ENCODE peak calls at places on chromosomes 11 and 22, in seven cellular contexts. O is tibial nerve; M is CD4-positive, alpha-beta memory T cell; U is MM.1S; J is PC-9; I is tibial artery; B is HAP-1. A is an unnamed sample. For H3K4me1, the result is how much of the 10 kb centered on the place peaks cover.

GRCh38 chr22:46052331-46052771 is 75.4 kb upstream of the WNT7B start:
- DNase-seq in B (no peak), I (no peak), M (no peak), J (no peak), U (no peak), O (peak), A (peak)

GRCh38 chr11:20132667-20133039 is 27.6 kb downstream of the DBX1 start:
- DNase-seq in J (no peak), M (no peak), I (no peak), U (no peak), B (no peak), O (no peak), A (no peak)

GRCh38 chr11:57434640-57435546 is 8.0 kb upstream of the SLC43A3 start:
- DNase-seq in B (no peak), I (no peak), M (no peak), J (peak), U (no peak), O (no peak), A (no peak)

GRCh38 chr22:50170453-50171318 is at the start of gene PANX2:
- DNase-seq in O (no peak), M (no peak), B (no peak), I (no peak), U (no peak), J (no peak), A (peak)

GRCh38 chr11:114399903-114400221 is 449 bp downstream of the C11orf71 start:
- DNase-seq in U (peak), M (no peak), B (no peak), I (peak), J (peak), O (peak), A (no peak)

GRCh38 chr11:119990306-119991021 is 147.4 kb downstream of the TRIM29 start:
- DNase-seq in J (no peak), M (no peak), B (no peak), I (no peak), O (no peak), U (no peak), A (no peak)

GRCh38 chr11:102849319-102849718 is 5.9 kb upstream of the MMP3 start:
- DNase-seq in I (no peak), J (peak), B (no peak), U (no peak), M (no peak), O (no peak), A (no peak)

GRCh38 chr22:24550028-24550901 is 4.7 kb downstream of the GUCD1 start:
- DNase-seq in O (no peak), I (no peak), U (no peak), M (no peak), B (no peak), J (no peak), A (no peak)

GRCh38 chr11:111362887-111363411 is 16.1 kb downstream of the POU2AF1 start:
- DNase-seq in M (no peak), J (no peak), O (no peak), B (no peak), I (no peak), U (no peak), A (no peak)

GRCh38 chr11:3700910-3701309 is 29.7 kb upstream of the CHRNA10 start:
- DNase-seq in B (no peak), O (no peak), J (no peak), I (no peak), M (no peak), U (no peak), A (no peak)

GRCh38 chr11:74570266-74571061 is 21.9 kb upstream of the POLD3 start:
- DNase-seq in B (peak), U (peak), I (no peak), J (peak), O (no peak), M (peak), A (peak)

DNA sequence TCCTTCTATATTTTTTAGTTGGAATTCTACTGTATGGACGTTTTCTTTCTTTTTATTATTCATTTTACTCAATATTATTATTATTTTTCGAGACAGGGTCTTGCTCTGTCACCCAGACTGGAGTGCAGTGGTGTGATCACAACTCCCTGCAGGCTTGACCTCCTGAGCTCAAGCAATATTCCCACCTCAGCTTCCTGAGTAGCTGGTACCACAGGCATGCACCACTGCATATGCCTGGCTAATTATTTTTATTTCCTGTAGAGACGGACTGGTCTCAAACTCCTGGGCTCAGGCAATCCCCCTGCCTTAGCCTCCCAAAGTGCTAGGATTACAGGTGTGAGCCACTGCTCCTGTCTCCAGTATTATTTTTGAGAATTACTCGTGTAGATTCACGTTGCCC is 34.0 kb upstream of the CCDC134 start:
- DNase-seq in O (no peak), M (no peak), I (no peak), U (no peak), B (no peak), J (no peak), A (no peak)
- H3K4me1 ChIP-seq in O (under half), M (under half), I (under half), U (under half), B (under half), J (under half), A (under half)

DNA sequence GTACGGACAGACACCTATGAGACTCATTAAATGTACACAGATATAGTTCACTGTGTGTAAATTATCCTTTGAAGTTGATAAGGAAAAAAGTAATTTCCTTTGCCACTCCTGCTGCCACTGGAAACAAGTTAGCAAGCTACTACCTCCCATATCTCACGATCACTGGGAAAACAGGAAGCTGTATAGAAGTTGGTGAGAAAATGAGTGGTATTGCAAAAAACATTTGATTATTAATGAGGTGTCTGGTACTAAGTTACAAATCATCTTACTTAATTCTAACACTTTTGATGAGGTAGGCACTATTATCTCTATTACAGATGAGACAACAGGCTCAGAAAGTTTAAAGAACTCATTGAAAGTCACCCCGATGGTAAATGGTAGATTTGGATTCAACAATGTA is 68.5 kb downstream of the GAB2 start:
- DNase-seq in O (no peak), I (no peak), M (no peak), B (no peak), J (no peak), U (no peak), A (no peak)
- H3K4me3 ChIP-seq in O (no peak), I (no peak), M (no peak), B (no peak), J (no peak), U (no peak), A (no peak)

GRCh38 chr11:34461215-34461614 is 22.5 kb downstream of the CAT start:
- DNase-seq in J (no peak), O (no peak), U (no peak), B (no peak), M (no peak), I (no peak), A (no peak)
- H3K4me1 ChIP-seq in J (under half), O (under half), U (under half), B (under half), M (under half), I (under half), A (under half)

GRCh38 chr22:26673485-26673884 is 16.1 kb downstream of the MIAT start:
- DNase-seq in J (peak), M (no peak), I (no peak), O (no peak), U (no peak), B (no peak), A (no peak)

GRCh38 chr22:26672590-26673468 is 15.4 kb downstream of the MIAT start:
- DNase-seq in I (peak), M (peak), O (peak), U (peak), J (peak), B (peak), A (peak)

GRCh38 chr22:26675687-26676273 is 18.4 kb downstream of the MIAT start:
- DNase-seq in U (no peak), O (no peak), M (no peak), B (no peak), J (no peak), I (no peak), A (no peak)

GRCh38 chr22:26672060-26672471 is 14.7 kb downstream of the MIAT start:
- DNase-seq in B (no peak), O (no peak), I (no peak), J (no peak), U (no peak), M (no peak), A (no peak)

DNA sequence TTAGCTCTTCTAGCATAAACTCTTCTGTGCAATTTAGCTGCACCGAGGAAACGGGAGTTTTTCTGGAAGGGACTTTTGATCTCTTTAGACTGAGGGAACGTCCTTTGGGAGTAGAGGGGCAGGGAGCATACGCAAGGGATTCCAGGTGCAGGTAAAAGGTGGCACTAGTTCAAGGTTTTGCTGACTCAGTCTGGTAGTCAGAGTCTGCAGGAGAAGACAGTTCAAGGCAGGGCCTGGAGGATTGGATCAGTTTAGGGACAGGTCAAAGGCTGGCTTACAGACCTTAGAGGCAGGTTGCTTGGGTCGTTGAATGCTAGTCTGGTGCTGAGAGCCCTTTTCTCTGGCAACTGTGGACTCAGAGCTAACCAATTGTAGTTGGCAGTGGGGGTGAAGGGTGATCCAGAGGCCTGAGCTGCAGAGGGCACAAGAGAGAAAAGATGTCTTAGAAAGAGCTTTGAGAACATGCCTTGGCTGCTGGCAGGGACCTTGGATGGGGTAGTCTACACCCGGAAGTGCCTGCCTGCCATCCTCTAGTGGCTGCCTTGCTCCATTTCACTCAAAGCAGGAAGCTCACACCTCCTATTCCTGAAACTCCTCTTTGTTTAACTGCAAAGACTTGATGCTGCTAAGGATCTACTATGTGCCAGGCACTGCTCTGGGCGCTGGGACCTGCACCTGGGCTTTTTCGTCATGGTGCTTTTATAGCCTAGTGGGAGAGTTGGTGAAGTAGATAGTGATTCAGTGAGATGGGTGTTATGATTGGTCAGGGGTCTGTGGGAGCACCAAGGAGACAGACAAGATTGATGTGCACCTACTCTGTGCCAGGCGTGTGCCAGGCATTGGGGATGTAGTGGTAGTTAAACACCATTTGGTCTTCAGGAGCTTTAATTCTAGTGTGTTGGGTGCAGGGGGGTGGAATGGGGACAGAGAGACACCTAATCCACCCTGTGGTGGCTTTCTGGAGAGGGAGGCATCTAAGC is 17.1 kb downstream of the MIAT start:
- DNase-seq in O (no peak), U (no peak), I (no peak), M (no peak), B (no peak), J (no peak), A (no peak)
- H3K4me3 ChIP-seq in O (no peak), U (peak), I (peak), M (peak), B (no peak), J (peak), A (no peak)

GRCh38 chr22:29704528-29705285 is 15.1 kb upstream of the CABP7 start:
- DNase-seq in O (peak), U (no peak), M (no peak), J (no peak), I (no peak), B (no peak), A (peak)
- H3K4me1 ChIP-seq in O (half or more), U (under half), M (under half), J (under half), I (under half), B (under half), A (half or more)

GRCh38 chr22:48070760-48071159 is 1308.3 kb downstream of the TBC1D22A start:
- DNase-seq in M (no peak), J (no peak), I (no peak), U (no peak), B (no peak), O (no peak), A (no peak)
- H3K4me3 ChIP-seq in M (no peak), J (no peak), I (no peak), U (no peak), B (no peak), O (no peak), A (no peak)

DNA sequence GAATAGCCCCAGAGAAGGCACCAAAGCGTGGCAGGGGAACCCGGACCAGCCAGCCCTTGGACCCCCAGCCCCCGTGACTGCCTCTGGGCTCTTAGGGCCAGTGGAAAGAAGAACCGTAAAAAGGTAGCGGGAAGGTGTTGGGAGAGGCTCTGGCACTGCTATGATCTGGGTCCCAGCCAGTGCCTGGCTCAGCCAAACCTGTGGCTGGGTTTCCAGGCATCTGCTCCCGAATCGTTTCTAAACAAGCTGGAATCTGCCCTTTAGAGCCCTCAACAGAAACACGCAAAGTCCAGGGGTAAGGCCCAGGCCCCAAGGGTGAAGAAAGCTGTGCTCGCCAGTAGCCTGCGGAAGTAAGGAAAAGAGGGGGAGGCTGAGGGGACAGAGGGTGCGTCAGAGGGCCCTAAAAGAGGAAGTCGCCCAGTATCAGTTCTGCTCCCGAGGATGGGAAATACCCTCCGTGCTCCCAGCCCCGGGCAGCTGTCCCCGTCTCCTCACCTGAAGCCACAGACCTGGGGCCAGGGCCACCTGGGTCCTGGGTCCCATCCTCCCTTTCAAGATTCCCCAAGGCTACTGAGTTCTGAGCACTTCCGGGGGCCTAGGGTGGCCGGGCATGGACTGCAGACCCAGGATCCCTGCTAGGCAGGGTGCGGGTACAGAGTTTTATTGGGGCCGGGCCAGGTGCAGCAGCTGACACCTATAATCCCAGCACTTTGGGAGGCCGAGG is 24.7 kb downstream of the IL10RA start:
- DNase-seq in B (no peak), U (peak), O (no peak), M (no peak), J (no peak), I (peak), A (no peak)
- H3K4me1 ChIP-seq in B (under half), U (under half), O (under half), M (half or more), J (under half), I (under half), A (under half)